ENCODE peak calls at places on chromosomes 3 and 15, in seven cellular contexts. One of them, this sample, is unnamed.

GRCh38 chr3:12351145-12351544 is 62.3 kb downstream of the PPARG start:
- DNase-seq in Peyer's patch: no peak
- DNase-seq in AG04450: no peak
- DNase-seq in A549: no peak
- DNase-seq in HepG2: no peak
- DNase-seq in lower lobe of right lung: no peak
- DNase-seq in tibial artery: no peak
- DNase-seq in this sample: no peak

GRCh38 chr3:127209840-127210653 is 17.1 kb downstream of the PRR23E start:
- DNase-seq in Peyer's patch: no peak
- DNase-seq in AG04450: no peak
- DNase-seq in A549: no peak
- DNase-seq in HepG2: no peak
- DNase-seq in lower lobe of right lung: no peak
- DNase-seq in tibial artery: peak; percentile 53
- DNase-seq in this sample: no peak

GRCh38 chr3:130932979-130933378 is 39.1 kb downstream of the ATP2C1 start:
- DNase-seq in Peyer's patch: no peak
- DNase-seq in AG04450: no peak
- DNase-seq in A549: no peak
- DNase-seq in HepG2: no peak
- DNase-seq in lower lobe of right lung: no peak
- DNase-seq in tibial artery: no peak
- DNase-seq in this sample: no peak

GRCh38 chr3:112061152-112061551 is 25.0 kb upstream of the C3orf52 start:
- DNase-seq in Peyer's patch: no peak
- DNase-seq in AG04450: no peak
- DNase-seq in A549: no peak
- DNase-seq in HepG2: no peak
- DNase-seq in lower lobe of right lung: no peak
- DNase-seq in tibial artery: no peak
- DNase-seq in this sample: peak; percentile 25

GRCh38 chr15:99982662-99983061 is 249.4 kb upstream of the LYSMD4 start:
- DNase-seq in Peyer's patch: no peak
- DNase-seq in AG04450: no peak
- DNase-seq in A549: no peak
- DNase-seq in HepG2: no peak
- DNase-seq in lower lobe of right lung: no peak
- DNase-seq in tibial artery: no peak
- DNase-seq in this sample: no peak

GRCh38 chr3:103614719-103615118 is 1179.9 kb downstream of the ZPLD1 start:
- DNase-seq in Peyer's patch: no peak
- DNase-seq in AG04450: no peak
- DNase-seq in A549: no peak
- DNase-seq in HepG2: no peak
- DNase-seq in lower lobe of right lung: no peak
- DNase-seq in tibial artery: no peak
- DNase-seq in this sample: no peak

GRCh38 chr3:186281172-186281571 is 80.9 kb downstream of the DGKG start:
- DNase-seq in Peyer's patch: no peak
- DNase-seq in AG04450: peak; percentile 57
- DNase-seq in A549: no peak
- DNase-seq in HepG2: no peak
- DNase-seq in lower lobe of right lung: no peak
- DNase-seq in tibial artery: no peak
- DNase-seq in this sample: peak; percentile 45

GRCh38 chr15:100043732-100044131 is 298.0 kb downstream of the ADAMTS17 start:
- DNase-seq in Peyer's patch: no peak
- DNase-seq in AG04450: no peak
- DNase-seq in A549: no peak
- DNase-seq in HepG2: no peak
- DNase-seq in lower lobe of right lung: no peak
- DNase-seq in tibial artery: peak; percentile 5
- DNase-seq in this sample: no peak

GRCh38 chr3:113825090-113825489 is 13.5 kb upstream of the GRAMD1C start:
- DNase-seq in Peyer's patch: no peak
- DNase-seq in AG04450: no peak
- DNase-seq in A549: peak; percentile 33
- DNase-seq in HepG2: no peak
- DNase-seq in lower lobe of right lung: no peak
- DNase-seq in tibial artery: no peak
- DNase-seq in this sample: no peak

GRCh38 chr3:113828605-113829004 is 10.0 kb upstream of the GRAMD1C start:
- DNase-seq in Peyer's patch: no peak
- DNase-seq in AG04450: no peak
- DNase-seq in A549: no peak
- DNase-seq in HepG2: no peak
- DNase-seq in lower lobe of right lung: no peak
- DNase-seq in tibial artery: no peak
- DNase-seq in this sample: no peak

GRCh38 chr3:113832477-113833164 is 6.0 kb upstream of the GRAMD1C start:
- DNase-seq in Peyer's patch: no peak
- DNase-seq in AG04450: no peak
- DNase-seq in A549: no peak
- DNase-seq in HepG2: peak; percentile 42
- DNase-seq in lower lobe of right lung: no peak
- DNase-seq in tibial artery: no peak
- DNase-seq in this sample: no peak

GRCh38 chr3:113834983-113835382 is 3.6 kb upstream of the GRAMD1C start:
- DNase-seq in Peyer's patch: no peak
- DNase-seq in AG04450: no peak
- DNase-seq in A549: no peak
- DNase-seq in HepG2: no peak
- DNase-seq in lower lobe of right lung: no peak
- DNase-seq in tibial artery: no peak
- DNase-seq in this sample: no peak

DNA sequence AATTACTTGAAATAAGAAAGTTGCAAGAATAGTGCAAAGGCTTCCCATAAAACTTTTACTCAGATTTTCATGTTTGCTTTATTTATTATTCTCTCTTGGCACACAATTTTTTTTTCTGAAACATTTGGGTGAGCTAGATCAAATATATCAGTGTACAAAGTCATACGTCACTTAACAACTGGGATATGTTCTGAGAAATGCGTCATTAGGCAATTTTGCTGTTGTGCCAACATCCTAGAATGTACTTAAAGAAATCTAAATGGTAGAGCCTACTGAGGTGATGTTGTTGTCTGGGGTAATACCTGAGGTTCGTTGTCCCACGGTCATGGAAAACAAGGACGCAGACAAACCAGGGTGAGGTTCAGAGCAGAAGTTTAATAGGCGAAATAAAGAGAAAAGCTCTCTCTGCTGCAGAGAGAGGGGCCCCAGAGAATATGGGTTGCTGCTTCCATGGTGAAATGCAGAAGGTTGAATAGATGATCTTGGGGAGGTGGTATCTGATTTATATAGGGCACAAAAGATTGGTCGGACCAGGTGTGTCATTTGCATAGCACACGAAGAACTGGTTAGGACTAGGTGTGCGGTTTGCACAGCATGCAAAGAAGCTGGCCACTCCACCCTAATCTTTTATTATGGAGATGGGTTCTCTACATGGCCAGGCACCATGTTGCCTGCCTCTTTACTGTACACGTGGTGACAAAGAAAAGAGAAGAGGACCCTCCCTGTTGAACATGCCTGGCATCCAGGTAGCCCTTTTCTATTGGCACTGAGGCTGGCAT is 8.8 kb upstream of the GRAMD1C start:
- DNase-seq in Peyer's patch: no peak
- DNase-seq in AG04450: no peak
- DNase-seq in A549: no peak
- DNase-seq in HepG2: no peak
- DNase-seq in lower lobe of right lung: no peak
- DNase-seq in tibial artery: no peak
- DNase-seq in this sample: no peak
- H3K4me3 ChIP-seq in Peyer's patch: no peak overlapping the region
- H3K4me3 ChIP-seq in AG04450: no peak overlapping the region
- H3K4me3 ChIP-seq in A549: no peak overlapping the region
- H3K4me3 ChIP-seq in HepG2: no peak overlapping the region
- H3K4me3 ChIP-seq in lower lobe of right lung: no peak overlapping the region
- H3K4me3 ChIP-seq in tibial artery: no peak overlapping the region
- H3K4me3 ChIP-seq in this sample: no peak overlapping the region

GRCh38 chr3:138371070-138371950 is 22.9 kb downstream of the MRAS start:
- DNase-seq in Peyer's patch: no peak
- DNase-seq in AG04450: no peak
- DNase-seq in A549: no peak
- DNase-seq in HepG2: no peak
- DNase-seq in lower lobe of right lung: no peak
- DNase-seq in tibial artery: peak; percentile 20
- DNase-seq in this sample: no peak
- TF ChIP-seq CTCF in Peyer's patch: no peak
- TF ChIP-seq CTCF in AG04450: no peak
- TF ChIP-seq CTCF in A549: no peak
- TF ChIP-seq CTCF in HepG2: no peak
- TF ChIP-seq CTCF in lower lobe of right lung: no peak
- TF ChIP-seq CTCF in tibial artery: no peak
- TF ChIP-seq CTCF in this sample: no peak

GRCh38 chr3:101685870-101686307 is 629 bp downstream of the RPL24 start:
- DNase-seq in Peyer's patch: no peak
- DNase-seq in AG04450: no peak
- DNase-seq in A549: no peak
- DNase-seq in HepG2: peak; percentile 11
- DNase-seq in lower lobe of right lung: no peak
- DNase-seq in tibial artery: no peak
- DNase-seq in this sample: no peak
- H3K4me3 ChIP-seq in Peyer's patch: peak overlapping the region; percentile 65
- H3K4me3 ChIP-seq in AG04450: peak overlapping the region; percentile 97
- H3K4me3 ChIP-seq in A549: peak overlapping the region; percentile 73
- H3K4me3 ChIP-seq in HepG2: peak overlapping the region; percentile 91
- H3K4me3 ChIP-seq in lower lobe of right lung: peak overlapping the region; percentile 81
- H3K4me3 ChIP-seq in tibial artery: peak overlapping the region; percentile 59
- H3K4me3 ChIP-seq in this sample: peak overlapping the region; percentile 78

DNA sequence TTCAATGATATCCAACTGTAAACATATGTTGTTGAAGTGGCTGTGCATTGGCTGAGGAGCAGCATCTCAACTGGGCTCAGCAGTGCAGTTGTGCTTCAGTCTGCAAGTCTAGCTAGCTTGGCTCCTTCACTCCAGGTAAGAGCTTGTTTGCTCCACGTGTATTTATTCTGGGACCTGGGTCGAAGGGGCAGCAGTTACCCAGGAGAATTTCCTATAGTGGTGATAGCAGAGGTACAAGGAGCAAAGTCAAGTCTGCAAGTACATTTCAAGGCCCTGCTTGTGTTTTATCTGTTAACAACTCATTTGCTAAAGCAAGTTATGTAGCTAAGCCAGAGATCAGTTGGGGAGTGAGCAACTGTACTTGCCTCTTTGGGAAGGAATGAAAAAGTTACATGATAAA is 286.2 kb upstream of the UMPS start:
- DNase-seq in Peyer's patch: peak; percentile 55
- DNase-seq in AG04450: no peak
- DNase-seq in A549: no peak
- DNase-seq in HepG2: no peak
- DNase-seq in lower lobe of right lung: no peak
- DNase-seq in tibial artery: no peak
- DNase-seq in this sample: no peak
- TF ChIP-seq CTCF in Peyer's patch: no peak
- TF ChIP-seq CTCF in AG04450: no peak
- TF ChIP-seq CTCF in A549: no peak
- TF ChIP-seq CTCF in HepG2: no peak
- TF ChIP-seq CTCF in lower lobe of right lung: no peak
- TF ChIP-seq CTCF in tibial artery: no peak
- TF ChIP-seq CTCF in this sample: no peak

GRCh38 chr3:148319960-148320359 is 377.7 kb upstream of the AGTR1 start:
- DNase-seq in Peyer's patch: no peak
- DNase-seq in AG04450: no peak
- DNase-seq in A549: no peak
- DNase-seq in HepG2: no peak
- DNase-seq in lower lobe of right lung: no peak
- DNase-seq in tibial artery: no peak
- DNase-seq in this sample: no peak
- H3K4me3 ChIP-seq in Peyer's patch: no peak overlapping the region
- H3K4me3 ChIP-seq in AG04450: no peak overlapping the region
- H3K4me3 ChIP-seq in A549: no peak overlapping the region
- H3K4me3 ChIP-seq in HepG2: no peak overlapping the region
- H3K4me3 ChIP-seq in lower lobe of right lung: no peak overlapping the region
- H3K4me3 ChIP-seq in tibial artery: no peak overlapping the region
- H3K4me3 ChIP-seq in this sample: no peak overlapping the region

DNA sequence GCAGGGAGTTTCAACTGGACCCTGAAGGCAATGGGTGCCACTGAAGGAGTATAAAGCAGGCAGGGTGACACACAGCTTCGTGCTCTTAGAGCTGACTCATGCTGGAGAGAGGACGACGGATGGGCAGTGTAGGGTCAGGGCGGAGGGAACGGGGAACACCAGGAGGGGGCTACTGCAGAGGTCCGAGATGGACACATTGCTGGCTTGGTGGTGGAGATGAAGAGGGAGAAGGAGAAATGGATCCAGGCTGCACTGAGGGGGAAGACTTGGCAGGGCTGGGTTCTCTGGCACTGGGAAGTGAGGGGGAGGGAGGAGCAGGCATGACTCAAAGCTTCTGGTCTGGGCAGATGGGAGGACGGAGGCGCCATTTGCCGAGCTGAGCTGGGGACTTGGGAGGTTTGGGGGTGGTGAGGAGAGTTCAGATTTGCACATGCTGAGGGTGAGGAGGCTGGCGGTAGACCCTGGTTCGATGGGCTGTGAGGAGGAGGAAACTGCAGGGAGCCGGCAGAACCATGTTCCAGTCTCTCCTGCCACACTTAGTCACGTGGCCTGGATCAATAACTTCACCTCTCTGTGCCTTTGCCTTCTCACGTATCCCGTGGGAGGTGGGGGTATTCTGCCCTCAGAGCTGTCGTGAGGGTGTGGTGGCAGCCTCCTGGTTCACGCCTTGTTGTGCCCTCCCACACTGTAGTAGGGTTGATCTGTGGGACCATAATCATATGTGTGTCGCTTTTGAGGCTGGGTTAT is 4.6 kb upstream of the KCTD6 start:
- DNase-seq in Peyer's patch: no peak
- DNase-seq in AG04450: no peak
- DNase-seq in A549: no peak
- DNase-seq in HepG2: no peak
- DNase-seq in lower lobe of right lung: no peak
- DNase-seq in tibial artery: peak; percentile 69
- DNase-seq in this sample: no peak
- TF ChIP-seq CTCF in Peyer's patch: no peak
- TF ChIP-seq CTCF in AG04450: no peak
- TF ChIP-seq CTCF in A549: no peak
- TF ChIP-seq CTCF in HepG2: no peak
- TF ChIP-seq CTCF in lower lobe of right lung: no peak
- TF ChIP-seq CTCF in tibial artery: no peak
- TF ChIP-seq CTCF in this sample: no peak

GRCh38 chr15:64717735-64718495 is 57.5 kb downstream of the RBPMS2 start:
- DNase-seq in Peyer's patch: no peak
- DNase-seq in AG04450: no peak
- DNase-seq in A549: no peak
- DNase-seq in HepG2: no peak
- DNase-seq in lower lobe of right lung: no peak
- DNase-seq in tibial artery: no peak
- DNase-seq in this sample: no peak
- H3K4me3 ChIP-seq in Peyer's patch: no peak overlapping the region
- H3K4me3 ChIP-seq in AG04450: no peak overlapping the region
- H3K4me3 ChIP-seq in A549: no peak overlapping the region
- H3K4me3 ChIP-seq in HepG2: no peak overlapping the region
- H3K4me3 ChIP-seq in lower lobe of right lung: peak overlapping the region; percentile 13
- H3K4me3 ChIP-seq in tibial artery: peak overlapping the region; percentile 14
- H3K4me3 ChIP-seq in this sample: no peak overlapping the region

GRCh38 chr3:14152233-14152962 is 26.0 kb downstream of the XPC start:
- DNase-seq in Peyer's patch: no peak
- DNase-seq in AG04450: no peak
- DNase-seq in A549: peak; percentile 41
- DNase-seq in HepG2: no peak
- DNase-seq in lower lobe of right lung: no peak
- DNase-seq in tibial artery: no peak
- DNase-seq in this sample: no peak
- TF ChIP-seq CTCF in Peyer's patch: peak; percentile 36
- TF ChIP-seq CTCF in AG04450: peak; percentile 30
- TF ChIP-seq CTCF in A549: no peak
- TF ChIP-seq CTCF in HepG2: peak; percentile 36
- TF ChIP-seq CTCF in lower lobe of right lung: no peak
- TF ChIP-seq CTCF in tibial artery: no peak
- TF ChIP-seq CTCF in this sample: peak; percentile 37